ENCODE peak calls at places on chromosomes 16 and 17, in nine cellular contexts. B is prostate gland, U is upper lobe of left lung, K is fibroblast of lung, Q is breast epithelium, N is hepatocyte, Z is AG04450, C is Panc1, T is RWPE2. W is an unnamed sample.

GRCh38 chr17:27494192-27495091 is 38.2 kb downstream of the KSR1 start:
- DNase-seq in B (peak; percentile 93), U (peak; percentile 80), K (peak; percentile 57), Q (peak; percentile 85), N (peak; percentile 87), Z (no peak), C (no peak), T (no peak), W (no peak)

GRCh38 chr17:61130320-61130719 is 269.3 kb upstream of the TBX2 start:
- DNase-seq in B (no peak), U (no peak), K (no peak), Q (no peak), N (no peak), Z (no peak), C (no peak), T (no peak), W (no peak)

GRCh38 chr16:17571499-17572093 is 100.8 kb upstream of the XYLT1 start:
- DNase-seq in B (no peak), U (no peak), K (peak; percentile 58), Q (no peak), N (peak; percentile 35), Z (no peak), C (no peak), T (no peak), W (no peak)

GRCh38 chr16:58658796-58659211 is 25.8 kb downstream of the SLC38A7 start:
- DNase-seq in B (no peak), U (no peak), K (peak; percentile 16), Q (no peak), N (no peak), Z (no peak), C (no peak), T (no peak), W (no peak)

GRCh38 chr17:83057793-83058477 is 21.5 kb upstream of the METRNL start:
- DNase-seq in B (no peak), U (peak; percentile 83), K (no peak), Q (no peak), N (no peak), Z (no peak), C (no peak), T (peak; percentile 67), W (no peak)

GRCh38 chr16:89049484-89050118 is 44.1 kb upstream of the ACSF3 start:
- DNase-seq in B (no peak), U (peak; percentile 79), K (no peak), Q (no peak), N (peak; percentile 28), Z (no peak), C (no peak), T (no peak), W (no peak)

GRCh38 chr16:79253100-79253631 is 347.4 kb downstream of the MAF start:
- DNase-seq in B (no peak), U (no peak), K (no peak), Q (no peak), N (peak; percentile 59), Z (no peak), C (no peak), T (no peak), W (no peak)

GRCh38 chr17:12667299-12667958 is 1.7 kb downstream of the MYOCD start:
- DNase-seq in B (no peak), U (no peak), K (peak; percentile 56), Q (no peak), N (peak; percentile 59), Z (peak; percentile 70), C (peak; percentile 13), T (no peak), W (peak; percentile 17)

GRCh38 chr17:50667259-50668024 is 32.8 kb downstream of the ABCC3 start:
- DNase-seq in B (no peak), U (no peak), K (no peak), Q (no peak), N (no peak), Z (no peak), C (no peak), T (no peak), W (no peak)

GRCh38 chr17:61405686-61406542 is 6.3 kb downstream of the TBX2 start:
- DNase-seq in B (no peak), U (peak; percentile 80), K (no peak), Q (no peak), N (no peak), Z (no peak), C (no peak), T (no peak), W (no peak)

GRCh38 chr16:80433617-80434016 is 107.2 kb upstream of the DYNLRB2 start:
- DNase-seq in B (no peak), U (no peak), K (peak; percentile 3), Q (no peak), N (no peak), Z (no peak), C (no peak), T (no peak), W (no peak)

GRCh38 chr16:80441935-80442334 is 98.9 kb upstream of the DYNLRB2 start:
- DNase-seq in B (no peak), U (no peak), K (no peak), Q (no peak), N (no peak), Z (no peak), C (no peak), T (no peak), W (no peak)

GRCh38 chr16:80440691-80441090 is 100.1 kb upstream of the DYNLRB2 start:
- DNase-seq in B (no peak), U (no peak), K (no peak), Q (no peak), N (no peak), Z (no peak), C (no peak), T (no peak), W (no peak)

GRCh38 chr16:80437707-80438106 is 103.1 kb upstream of the DYNLRB2 start:
- DNase-seq in B (no peak), U (no peak), K (no peak), Q (no peak), N (no peak), Z (no peak), C (no peak), T (no peak), W (no peak)

DNA sequence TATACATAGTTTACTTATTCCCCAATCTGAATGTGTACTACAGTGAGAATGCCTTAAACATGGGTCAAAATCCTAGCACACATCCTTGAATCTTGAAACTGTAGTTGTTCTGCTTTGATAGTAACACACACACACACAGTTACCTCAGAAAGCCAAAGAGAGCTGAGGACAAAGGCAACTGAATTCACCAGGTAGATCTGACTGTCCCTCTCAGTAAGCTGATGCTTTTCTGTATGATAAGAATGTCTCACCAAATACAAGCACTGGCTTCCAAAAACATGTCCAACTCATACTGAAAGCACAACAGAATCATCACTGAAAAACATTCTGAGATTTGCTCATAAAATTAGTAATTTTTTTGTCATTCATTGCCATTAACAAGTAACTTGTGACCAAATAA is 104.3 kb upstream of the DYNLRB2 start:
- DNase-seq in B (no peak), U (no peak), K (no peak), Q (no peak), N (no peak), Z (no peak), C (no peak), T (no peak), W (no peak)
- H3K27me3 ChIP-seq in B (no peaks in the 10 kb centered on the region), U (no peaks in the 10 kb centered on the region), K (no peaks in the 10 kb centered on the region), Q (no peaks in the 10 kb centered on the region), N (no peaks in the 10 kb centered on the region), Z (no peaks in the 10 kb centered on the region), C (no peaks in the 10 kb centered on the region), T (peaks cover 3% of the 10 kb centered on the region), W (no peaks in the 10 kb centered on the region)

GRCh38 chr17:1899403-1900000 is 69.7 kb downstream of the RPA1 start:
- DNase-seq in B (no peak), U (no peak), K (no peak), Q (no peak), N (no peak), Z (no peak), C (no peak), T (no peak), W (no peak)
- TF ChIP-seq CTCF in B (no peak), U (no peak), K (peak; percentile 23), Q (no peak), N (no peak), Z (peak; percentile 43), C (no peak), T (no peak), W (no peak)

GRCh38 chr17:76014925-76015261 is 12.2 kb downstream of the EVPL start:
- DNase-seq in B (no peak), U (peak; percentile 79), K (no peak), Q (no peak), N (no peak), Z (no peak), C (no peak), T (peak; percentile 62), W (no peak)

GRCh38 chr17:76018340-76018680 is 8.8 kb downstream of the EVPL start:
- DNase-seq in B (no peak), U (no peak), K (no peak), Q (no peak), N (no peak), Z (no peak), C (no peak), T (peak; percentile 63), W (no peak)

GRCh38 chr17:76019830-76020467 is 7.2 kb downstream of the EVPL start:
- DNase-seq in B (no peak), U (no peak), K (no peak), Q (no peak), N (no peak), Z (no peak), C (no peak), T (no peak), W (no peak)

GRCh38 chr17:76018801-76019200 is 8.3 kb downstream of the EVPL start:
- DNase-seq in B (no peak), U (no peak), K (no peak), Q (no peak), N (no peak), Z (no peak), C (no peak), T (peak; percentile 45), W (no peak)

GRCh38 chr17:76017481-76018339 is 9.4 kb downstream of the EVPL start:
- DNase-seq in B (no peak), U (no peak), K (no peak), Q (no peak), N (no peak), Z (no peak), C (no peak), T (peak; percentile 67), W (no peak)
- H3K4me3 ChIP-seq in B (no peak overlapping the region), U (no peak overlapping the region), K (no peak overlapping the region), Q (no peak overlapping the region), N (no peak overlapping the region), Z (no peak overlapping the region), C (no peak overlapping the region), T (no peak overlapping the region), W (no peak overlapping the region)

DNA sequence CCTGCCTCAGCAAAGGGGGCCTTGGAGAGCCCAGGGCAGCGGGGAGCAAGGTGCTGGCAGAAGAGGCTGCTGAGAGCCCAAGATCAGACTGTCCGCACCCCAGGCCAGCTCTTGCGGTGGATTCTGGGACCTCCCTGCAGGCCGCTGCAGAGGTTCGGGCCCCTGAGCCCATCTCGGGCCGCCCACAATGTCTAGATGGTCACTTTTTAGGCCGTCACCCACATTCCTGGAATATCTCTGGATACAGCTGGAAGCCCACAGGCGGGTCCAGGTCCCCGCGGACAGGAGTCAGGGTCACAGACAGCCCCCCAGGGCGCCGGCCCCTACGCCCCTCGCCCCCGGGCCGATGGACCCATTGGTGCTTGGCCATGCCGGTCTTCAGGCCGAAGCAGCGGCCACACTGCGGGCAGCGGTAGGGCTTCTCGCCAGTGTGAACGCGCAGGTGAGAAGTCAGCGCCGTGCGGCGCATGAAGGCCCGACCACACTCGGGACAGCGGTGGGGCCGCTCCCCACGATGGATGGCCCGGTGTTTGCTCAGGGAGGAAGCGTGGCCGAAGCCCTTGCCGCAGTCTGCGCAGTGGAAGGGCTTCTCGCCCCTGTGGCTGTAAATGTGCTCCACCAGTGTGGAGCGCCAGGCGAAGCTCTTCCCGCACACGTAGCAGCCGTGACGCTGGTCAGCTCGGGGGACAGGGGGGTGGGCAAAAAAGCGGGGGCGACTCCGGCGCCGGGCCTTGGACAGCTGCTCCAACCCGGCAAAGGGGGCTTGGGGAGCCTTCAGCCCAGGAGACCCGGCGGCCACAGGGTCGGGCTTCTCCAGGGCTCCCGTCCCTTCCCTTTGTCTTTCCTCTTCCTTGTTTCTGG is 2.1 kb downstream of the ZNF747 start:
- DNase-seq in B (no peak), U (peak; percentile 84), K (no peak), Q (no peak), N (no peak), Z (no peak), C (no peak), T (no peak), W (no peak)
- H3K27me3 ChIP-seq in B (no peaks in the 10 kb centered on the region), U (no peaks in the 10 kb centered on the region), K (no peaks in the 10 kb centered on the region), Q (no peaks in the 10 kb centered on the region), N (no peaks in the 10 kb centered on the region), Z (no peaks in the 10 kb centered on the region), C (no peaks in the 10 kb centered on the region), T (no peaks in the 10 kb centered on the region), W (no peaks in the 10 kb centered on the region)

W was measured in GM06990.